ENCODE peak calls at places on chromosome 17, in nine cellular contexts. V is tibial artery; X is uterus; G is naive thymus-derived CD4-positive, alpha-beta T cell; I is ovary; F is IMR-90; N is left ventricle myocardium inferior; L is heart right ventricle; O is pancreas. K is an unnamed sample.
A peak's percentile ranks its signal among the peaks of the same experiment; 100 is the strongest.

GRCh38 chr17:57086069-57086930 is 1.3 kb downstream of the AKAP1 start:
- DNase-seq in V (peak; percentile 29), X (no peak), G (peak; percentile 25), I (no peak), F (peak; percentile 8), N (no peak), L (no peak), O (peak; percentile 74), K (peak; percentile 82)

GRCh38 chr17:20995873-20996723 is 46.7 kb downstream of the USP22 start:
- DNase-seq in V (peak; percentile 15), X (no peak), G (no peak), I (no peak), F (no peak), N (no peak), L (no peak), O (no peak), K (no peak)

GRCh38 chr17:30554839-30555751 is 77.9 kb downstream of the GOSR1 start:
- DNase-seq in V (no peak), X (no peak), G (no peak), I (peak; percentile 10), F (peak; percentile 15), N (no peak), L (no peak), O (no peak), K (peak; percentile 73)

GRCh38 chr17:81282876-81283275 is 12.2 kb downstream of the SLC38A10 start:
- DNase-seq in V (no peak), X (no peak), G (no peak), I (no peak), F (no peak), N (no peak), L (no peak), O (peak; percentile 62), K (no peak)

GRCh38 chr17:80795737-80796136 is 195.9 kb upstream of the CHMP6 start:
- DNase-seq in V (no peak), X (no peak), G (no peak), I (no peak), F (no peak), N (peak; percentile 70), L (peak; percentile 61), O (peak; percentile 51), K (peak; percentile 74)

GRCh38 chr17:75454193-75454592 is 2.2 kb upstream of the TMEM94 start:
- DNase-seq in V (no peak), X (no peak), G (no peak), I (no peak), F (no peak), N (no peak), L (no peak), O (no peak), K (no peak)

GRCh38 chr17:41914358-41914766 is 4.4 kb downstream of the ACLY start:
- DNase-seq in V (no peak), X (no peak), G (no peak), I (no peak), F (peak; percentile 24), N (no peak), L (no peak), O (no peak), K (no peak)

GRCh38 chr17:57892820-57893595 is 43.2 kb upstream of the MRPS23 start:
- DNase-seq in V (peak; percentile 98), X (peak; percentile 92), G (no peak), I (peak; percentile 68), F (peak; percentile 98), N (peak; percentile 91), L (peak; percentile 94), O (peak; percentile 92), K (peak; percentile 93)

GRCh38 chr17:81838753-81839255 is 4.0 kb upstream of the PPP1R27 start:
- DNase-seq in V (no peak), X (no peak), G (no peak), I (no peak), F (no peak), N (no peak), L (no peak), O (peak; percentile 53), K (no peak)

GRCh38 chr17:33287096-33287495 is 6.0 kb downstream of the ASIC2 start:
- DNase-seq in V (no peak), X (no peak), G (no peak), I (no peak), F (no peak), N (no peak), L (no peak), O (no peak), K (no peak)

GRCh38 chr17:58699771-58700170 is 7.4 kb downstream of the RAD51C start:
- DNase-seq in V (no peak), X (no peak), G (no peak), I (no peak), F (no peak), N (no peak), L (no peak), O (no peak), K (no peak)

GRCh38 chr17:36183001-36183810 is 6.8 kb upstream of the TBC1D3B start:
- DNase-seq in V (peak; percentile 61), X (peak; percentile 9), G (no peak), I (peak; percentile 71), F (peak; percentile 54), N (peak; percentile 66), L (peak; percentile 73), O (peak; percentile 95), K (peak; percentile 80)

GRCh38 chr17:50697663-50698272 is 9.9 kb downstream of the ANKRD40 start:
- DNase-seq in V (no peak), X (no peak), G (no peak), I (no peak), F (no peak), N (no peak), L (no peak), O (no peak), K (no peak)

GRCh38 chr17:50696365-50696879 is 11.3 kb downstream of the ANKRD40 start:
- DNase-seq in V (no peak), X (no peak), G (no peak), I (no peak), F (no peak), N (no peak), L (no peak), O (no peak), K (no peak)

GRCh38 chr17:50699410-50699809 is 8.3 kb downstream of the ANKRD40 start:
- DNase-seq in V (no peak), X (no peak), G (no peak), I (no peak), F (no peak), N (no peak), L (no peak), O (no peak), K (no peak)

GRCh38 chr17:50693041-50693682 is 14.6 kb downstream of the ANKRD40 start:
- DNase-seq in V (no peak), X (no peak), G (no peak), I (no peak), F (peak; percentile 70), N (no peak), L (no peak), O (no peak), K (no peak)

GRCh38 chr17:50697076-50697475 is 10.6 kb downstream of the ANKRD40 start:
- DNase-seq in V (no peak), X (no peak), G (no peak), I (no peak), F (no peak), N (no peak), L (no peak), O (no peak), K (no peak)
- H3K27ac ChIP-seq in V (no peak overlapping the region), X (no peak overlapping the region), G (peak overlapping the region; percentile 35), I (no peak overlapping the region), F (no peak overlapping the region), N (no peak overlapping the region), L (no peak overlapping the region), O (peak overlapping the region; percentile 70), K (no peak overlapping the region)

GRCh38 chr17:7438656-7439460 is 454 bp upstream of the FGF11 start:
- DNase-seq in V (no peak), X (no peak), G (no peak), I (no peak), F (no peak), N (no peak), L (no peak), O (no peak), K (no peak)
- H3K4me1 ChIP-seq in V (peaks cover 41% of the 10 kb centered on the region), X (peaks cover 43% of the 10 kb centered on the region), G (peaks cover 47% of the 10 kb centered on the region), I (peaks cover 4% of the 10 kb centered on the region), F (peaks cover 8% of the 10 kb centered on the region), N (peaks cover 64% of the 10 kb centered on the region), L (peaks cover 57% of the 10 kb centered on the region), O (peaks cover 11% of the 10 kb centered on the region), K (no peaks in the 10 kb centered on the region)

GRCh38 chr17:45394001-45394912 is 38.4 kb downstream of the ARHGAP27 start:
- DNase-seq in V (no peak), X (no peak), G (no peak), I (no peak), F (no peak), N (no peak), L (no peak), O (no peak), K (no peak)
- H3K27ac ChIP-seq in V (no peak overlapping the region), X (no peak overlapping the region), G (peak overlapping the region; percentile 27), I (no peak overlapping the region), F (no peak overlapping the region), N (no peak overlapping the region), L (no peak overlapping the region), O (no peak overlapping the region), K (no peak overlapping the region)

GRCh38 chr17:29165261-29165660 is 14.9 kb downstream of the MYO18A start:
- DNase-seq in V (no peak), X (no peak), G (no peak), I (no peak), F (no peak), N (no peak), L (no peak), O (no peak), K (no peak)
- H3K4me1 ChIP-seq in V (peaks cover 11% of the 10 kb centered on the region), X (no peaks in the 10 kb centered on the region), G (no peaks in the 10 kb centered on the region), I (peaks cover 2% of the 10 kb centered on the region), F (peaks cover 20% of the 10 kb centered on the region), N (peaks cover 45% of the 10 kb centered on the region), L (peaks cover 45% of the 10 kb centered on the region), O (peaks cover 9% of the 10 kb centered on the region), K (no peaks in the 10 kb centered on the region)

GRCh38 chr17:73511716-73512115 is 132.5 kb downstream of the SDK2 start:
- DNase-seq in V (no peak), X (no peak), G (no peak), I (no peak), F (no peak), N (no peak), L (no peak), O (no peak), K (no peak)

GRCh38 chr17:73508057-73508930 is 136.0 kb downstream of the SDK2 start:
- DNase-seq in V (no peak), X (no peak), G (no peak), I (no peak), F (no peak), N (no peak), L (no peak), O (no peak), K (no peak)

GRCh38 chr17:73510981-73511442 is 133.2 kb downstream of the SDK2 start:
- DNase-seq in V (no peak), X (no peak), G (no peak), I (no peak), F (no peak), N (no peak), L (no peak), O (no peak), K (no peak)

GRCh38 chr17:73506470-73507435 is 137.5 kb downstream of the SDK2 start:
- DNase-seq in V (no peak), X (no peak), G (no peak), I (no peak), F (no peak), N (no peak), L (no peak), O (no peak), K (no peak)

GRCh38 chr17:73508931-73509605 is 135.2 kb downstream of the SDK2 start:
- DNase-seq in V (no peak), X (no peak), G (no peak), I (no peak), F (no peak), N (no peak), L (no peak), O (no peak), K (no peak)
- H3K27ac ChIP-seq in V (no peak overlapping the region), X (no peak overlapping the region), G (no peak overlapping the region), I (no peak overlapping the region), F (no peak overlapping the region), N (no peak overlapping the region), L (no peak overlapping the region), O (no peak overlapping the region), K (no peak overlapping the region)

K was measured in aorta.